ENCODE peak calls at places on chromosomes 6 and 20, in five cellular contexts. L is amniotic stem cell, E is dermis blood vessel endothelial cell, M is cerebellum, D is astrocyte of the cerebellum. N is an unnamed sample.

GRCh38 chr20:38692436-38693411 is 31.6 kb upstream of the SLC32A1 start:
- DNase-seq in E (peak; percentile 79), D (peak; percentile 70), L (peak; percentile 10), M (no peak), N (peak; percentile 89)

GRCh38 chr6:159978291-159979135 is 9.6 kb downstream of the IGF2R start:
- DNase-seq in E (peak; percentile 37), M (no peak), L (no peak), D (no peak), N (peak; percentile 41)

GRCh38 chr6:3848925-3849605 is at the start of gene FAM50B:
- DNase-seq in L (peak; percentile 67), E (peak; percentile 92), M (peak; percentile 88), D (peak; percentile 56), N (peak; percentile 92)

GRCh38 chr20:44643596-44644383 is 7.7 kb downstream of the ADA start:
- DNase-seq in M (no peak), D (peak; percentile 70), L (no peak), E (peak; percentile 99), N (peak; percentile 99)

GRCh38 chr20:60598528-60598927 is 640.3 kb downstream of the CDH26 start:
- DNase-seq in D (no peak), E (no peak), M (no peak), L (no peak), N (no peak)

GRCh38 chr6:116633685-116634084 is 17.4 kb downstream of the RSPH4A start:
- DNase-seq in D (no peak), E (peak; percentile 20), L (no peak), M (no peak), N (peak; percentile 63)

GRCh38 chr6:115896538-115897129 is 164.1 kb downstream of the FRK start:
- DNase-seq in D (peak; percentile 28), L (no peak), E (peak; percentile 48), M (no peak), N (peak; percentile 29)

GRCh38 chr6:8108031-8108660 is 5.8 kb upstream of the EEF1E1 start:
- DNase-seq in M (no peak), D (peak; percentile 72), E (peak; percentile 93), L (peak; percentile 74), N (peak; percentile 15)

GRCh38 chr6:47363736-47364135 is 54.0 kb upstream of the TNFRSF21 start:
- DNase-seq in D (no peak), E (no peak), L (no peak), M (no peak), N (peak; percentile 73)

GRCh38 chr6:33373950-33374349 is 17.7 kb upstream of the KIFC1 start:
- DNase-seq in D (no peak), M (no peak), E (no peak), L (no peak), N (no peak)

GRCh38 chr6:107653183-107653580 is 163.3 kb downstream of the SOBP start:
- DNase-seq in E (no peak), L (no peak), M (no peak), D (no peak), N (no peak)

N was measured in mesendoderm.